ENCODE peak calls at places on chromosomes 16 and 17, in eight cellular contexts. R is kidney epithelial cell; A is glutamatergic neuron; Y is WTC11; Q is A549; J is lower lobe of right lung; M is tibial nerve; D is CD4-positive, alpha-beta T cell. H is an unnamed sample.

GRCh38 chr17:28705074-28705659 is 6.5 kb downstream of the PROCA1 start:
- DNase-seq in R (no peak), A (no peak), Y (no peak), Q (no peak), J (no peak), M (no peak), D (no peak), H (no peak)

GRCh38 chr16:12061336-12062055 is 85.0 kb downstream of the SNX29 start:
- DNase-seq in R (peak), A (no peak), Y (no peak), Q (no peak), J (peak), M (no peak), D (no peak), H (no peak)

GRCh38 chr17:6749519-6749918 is 6.3 kb upstream of the XAF1 start:
- DNase-seq in R (no peak), A (no peak), Y (no peak), Q (no peak), J (no peak), M (no peak), D (no peak), H (no peak)

GRCh38 chr17:50953831-50954601 is 87.9 kb upstream of the TOB1 start:
- DNase-seq in R (no peak), A (peak), Y (peak), Q (no peak), J (peak), M (peak), D (no peak), H (no peak)

GRCh38 chr17:48175692-48176450 is 68.3 kb downstream of the SNX11 start:
- DNase-seq in R (no peak), A (no peak), Y (no peak), Q (no peak), J (no peak), M (no peak), D (no peak), H (no peak)

GRCh38 chr16:89277641-89278341 is 60.3 kb downstream of the ZNF778 start:
- DNase-seq in R (no peak), A (no peak), Y (no peak), Q (no peak), J (no peak), M (no peak), D (no peak), H (no peak)

GRCh38 chr17:77085916-77086432 is 54.8 kb upstream of the SEC14L1 start:
- DNase-seq in R (no peak), A (no peak), Y (peak), Q (no peak), J (no peak), M (no peak), D (no peak), H (no peak)

GRCh38 chr17:42017866-42018200 is 594 bp upstream of the DNAJC7 start:
- DNase-seq in R (no peak), A (no peak), Y (no peak), Q (no peak), J (no peak), M (no peak), D (no peak), H (no peak)

GRCh38 chr17:6374271-6374691 is 60.6 kb downstream of the AIPL1 start:
- DNase-seq in R (peak), A (no peak), Y (no peak), Q (no peak), J (no peak), M (no peak), D (no peak), H (no peak)

GRCh38 chr16:62755938-62756337 is 719.7 kb upstream of the CDH8 start:
- DNase-seq in R (no peak), A (no peak), Y (no peak), Q (no peak), J (no peak), M (no peak), D (no peak), H (no peak)

GRCh38 chr17:7077911-7078546 is 2.0 kb downstream of the CLEC10A start:
- DNase-seq in R (no peak), A (no peak), Y (no peak), Q (no peak), J (no peak), M (no peak), D (no peak), H (no peak)

GRCh38 chr16:85460983-85461813 is 151.9 kb upstream of the GSE1 start:
- DNase-seq in R (no peak), A (peak), Y (no peak), Q (peak), J (no peak), M (no peak), D (no peak), H (no peak)

GRCh38 chr17:47698749-47699535 is 5.0 kb downstream of the TBKBP1 start:
- DNase-seq in R (no peak), A (peak), Y (peak), Q (peak), J (peak), M (no peak), D (peak), H (peak)

GRCh38 chr16:81445143-81445922 is 725 bp downstream of the CMIP start:
- DNase-seq in R (no peak), A (peak), Y (no peak), Q (peak), J (peak), M (no peak), D (no peak), H (peak)

GRCh38 chr16:10688291-10688690 is 6.4 kb downstream of the TEKT5 start:
- DNase-seq in R (no peak), A (no peak), Y (no peak), Q (no peak), J (peak), M (no peak), D (no peak), H (no peak)

GRCh38 chr17:75576661-75577060 is 10.9 kb upstream of the MYO15B start:
- DNase-seq in R (no peak), A (no peak), Y (no peak), Q (no peak), J (no peak), M (no peak), D (no peak), H (no peak)

GRCh38 chr16:7268182-7268581 is 64.5 kb upstream of the RBFOX1 start:
- DNase-seq in R (no peak), A (no peak), Y (no peak), Q (peak), J (no peak), M (no peak), D (no peak), H (no peak)

GRCh38 chr17:1474402-1475189 is 17.9 kb downstream of the MYO1C start:
- DNase-seq in R (no peak), A (peak), Y (no peak), Q (no peak), J (no peak), M (no peak), D (no peak), H (no peak)

GRCh38 chr16:25978227-25978626 is 286.5 kb downstream of the HS3ST4 start:
- DNase-seq in R (no peak), A (no peak), Y (no peak), Q (no peak), J (no peak), M (no peak), D (no peak), H (no peak)

GRCh38 chr17:58991718-58992331 is 114.9 kb downstream of the TRIM37 start:
- DNase-seq in R (peak), A (no peak), Y (no peak), Q (no peak), J (no peak), M (no peak), D (no peak), H (no peak)

GRCh38 chr16:3283525-3284447 is 495 bp downstream of the ZNF263 start:
- DNase-seq in R (no peak), A (no peak), Y (peak), Q (no peak), J (no peak), M (no peak), D (no peak), H (no peak)

GRCh38 chr17:7932483-7932891 is 481 bp downstream of the CNTROB start:
- DNase-seq in R (no peak), A (no peak), Y (peak), Q (peak), J (peak), M (no peak), D (no peak), H (no peak)

GRCh38 chr16:50309527-50310307 is 43.4 kb downstream of the ADCY7 start:
- DNase-seq in R (no peak), A (no peak), Y (no peak), Q (no peak), J (no peak), M (no peak), D (no peak), H (peak)

GRCh38 chr17:79622776-79623175 is 11.9 kb upstream of the RBFOX3 start:
- DNase-seq in R (no peak), A (no peak), Y (peak), Q (no peak), J (peak), M (no peak), D (no peak), H (peak)

GRCh38 chr16:23296994-23297393 is 5.1 kb upstream of the SCNN1B start:
- DNase-seq in R (no peak), A (peak), Y (peak), Q (peak), J (no peak), M (no peak), D (no peak), H (no peak)

GRCh38 chr17:77489898-77490265 is 349.1 kb downstream of the SEC14L1 start:
- DNase-seq in R (no peak), A (peak), Y (no peak), Q (no peak), J (peak), M (peak), D (no peak), H (no peak)

GRCh38 chr17:38724337-38724988 is 5.7 kb upstream of the CISD3 start:
- DNase-seq in R (no peak), A (peak), Y (no peak), Q (no peak), J (no peak), M (no peak), D (no peak), H (no peak)

GRCh38 chr17:17223736-17224135 is 13.2 kb downstream of the FLCN start:
- DNase-seq in R (no peak), A (no peak), Y (no peak), Q (no peak), J (no peak), M (no peak), D (no peak), H (no peak)

GRCh38 chr16:66001432-66001831 is 365.1 kb upstream of the CDH5 start:
- DNase-seq in R (no peak), A (no peak), Y (no peak), Q (no peak), J (no peak), M (no peak), D (no peak), H (no peak)

GRCh38 chr16:1930338-1930720 is 12.1 kb upstream of the HS3ST6 start:
- DNase-seq in R (no peak), A (no peak), Y (no peak), Q (no peak), J (no peak), M (no peak), D (no peak), H (no peak)

GRCh38 chr17:48392836-48393235 is 37.2 kb downstream of the SKAP1 start:
- DNase-seq in R (no peak), A (no peak), Y (no peak), Q (no peak), J (no peak), M (no peak), D (no peak), H (no peak)

GRCh38 chr16:17358846-17359245 is 111.9 kb downstream of the XYLT1 start:
- DNase-seq in R (no peak), A (no peak), Y (no peak), Q (no peak), J (no peak), M (no peak), D (no peak), H (no peak)

GRCh38 chr17:50939795-50940684 is 73.9 kb upstream of the TOB1 start:
- DNase-seq in R (no peak), A (no peak), Y (no peak), Q (no peak), J (peak), M (no peak), D (no peak), H (no peak)

GRCh38 chr17:29663155-29663554 is 40.4 kb upstream of the CORO6 start:
- DNase-seq in R (no peak), A (no peak), Y (no peak), Q (no peak), J (no peak), M (no peak), D (no peak), H (no peak)

GRCh38 chr17:46264456-46265198 is 30.3 kb upstream of the LRRC37A start:
- DNase-seq in R (peak), A (no peak), Y (no peak), Q (peak), J (no peak), M (no peak), D (no peak), H (no peak)

GRCh38 chr16:703406-703805 is 2.2 kb downstream of the FBXL16 start:
- DNase-seq in R (no peak), A (no peak), Y (no peak), Q (no peak), J (no peak), M (no peak), D (no peak), H (no peak)

GRCh38 chr17:7579001-7579838 is at the start of gene CD68:
- DNase-seq in R (peak), A (no peak), Y (no peak), Q (peak), J (peak), M (no peak), D (no peak), H (no peak)

GRCh38 chr16:66290431-66290830 is 76.1 kb upstream of the CDH5 start:
- DNase-seq in R (no peak), A (no peak), Y (no peak), Q (no peak), J (no peak), M (no peak), D (no peak), H (no peak)

DNA sequence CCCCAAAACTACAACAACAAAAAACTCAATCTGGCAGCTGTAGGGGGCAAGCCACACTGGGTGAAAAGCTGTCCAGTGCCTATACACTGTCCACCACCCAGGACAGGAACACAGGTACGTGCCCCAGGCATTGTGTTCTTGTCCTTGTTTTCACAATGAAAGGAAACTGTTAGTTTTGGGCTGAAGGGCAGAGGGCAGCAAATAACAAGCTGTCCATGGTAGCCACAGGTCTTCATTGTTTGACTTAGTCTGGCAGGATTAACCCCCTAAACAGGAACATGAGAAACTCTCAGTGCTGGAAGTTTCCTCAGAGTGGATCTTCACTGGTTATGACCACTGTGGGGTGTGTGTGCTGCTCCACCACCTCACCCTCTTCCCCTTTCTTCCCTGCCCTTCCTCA is 224.6 kb upstream of the N4BP1 start:
- DNase-seq in R (no peak), A (no peak), Y (no peak), Q (no peak), J (no peak), M (no peak), D (no peak), H (no peak)
- TF ChIP-seq CTCF in R (no peak), A (no peak), Y (no peak), Q (no peak), J (no peak), M (no peak), D (no peak), H (no peak)

DNA sequence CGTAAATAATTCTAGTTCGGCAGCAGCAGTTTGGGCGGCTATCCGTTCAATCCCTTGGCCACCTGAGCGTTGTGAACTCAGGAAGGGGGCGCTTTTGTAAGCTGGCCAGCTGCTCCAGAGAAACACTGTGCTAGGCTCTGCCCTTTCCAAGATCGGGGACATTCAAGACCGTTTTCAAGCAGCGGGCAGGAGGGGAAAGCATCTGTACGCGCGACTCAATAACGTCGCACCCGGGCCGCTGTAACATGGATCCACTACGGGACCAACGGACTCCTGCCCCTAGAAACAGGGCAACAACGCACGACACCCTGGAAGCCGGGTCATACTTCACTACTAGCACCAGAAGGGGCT is 463 bp downstream of the TOP2A start:
- DNase-seq in R (no peak), A (no peak), Y (no peak), Q (no peak), J (no peak), M (no peak), D (no peak), H (no peak)
- TF ChIP-seq CTCF in R (peak), A (no peak), Y (no peak), Q (no peak), J (no peak), M (no peak), D (no peak), H (no peak)

DNA sequence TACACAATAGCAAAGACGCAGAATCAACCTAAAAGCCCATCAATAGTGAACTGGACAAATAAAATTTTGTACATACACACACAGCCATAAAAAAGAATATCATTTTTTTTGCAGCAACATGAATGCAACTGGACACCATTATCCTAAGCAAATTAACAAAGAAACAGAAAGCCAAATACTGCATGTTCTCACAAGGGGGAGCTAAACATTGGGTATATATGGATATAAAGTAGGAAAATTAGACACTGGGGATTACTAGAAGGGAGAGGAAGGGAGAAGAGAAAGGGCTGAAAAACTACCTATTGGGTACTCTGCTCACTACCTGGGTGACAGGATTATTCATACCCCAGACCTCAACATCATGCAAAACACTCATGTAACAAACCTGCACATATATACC is 28.2 kb downstream of the ADAMTS18 start:
- DNase-seq in R (no peak), A (no peak), Y (no peak), Q (no peak), J (no peak), M (no peak), D (no peak), H (no peak)
- TF ChIP-seq CTCF in R (no peak), A (peak), Y (no peak), Q (no peak), J (no peak), M (no peak), D (no peak), H (no peak)

DNA sequence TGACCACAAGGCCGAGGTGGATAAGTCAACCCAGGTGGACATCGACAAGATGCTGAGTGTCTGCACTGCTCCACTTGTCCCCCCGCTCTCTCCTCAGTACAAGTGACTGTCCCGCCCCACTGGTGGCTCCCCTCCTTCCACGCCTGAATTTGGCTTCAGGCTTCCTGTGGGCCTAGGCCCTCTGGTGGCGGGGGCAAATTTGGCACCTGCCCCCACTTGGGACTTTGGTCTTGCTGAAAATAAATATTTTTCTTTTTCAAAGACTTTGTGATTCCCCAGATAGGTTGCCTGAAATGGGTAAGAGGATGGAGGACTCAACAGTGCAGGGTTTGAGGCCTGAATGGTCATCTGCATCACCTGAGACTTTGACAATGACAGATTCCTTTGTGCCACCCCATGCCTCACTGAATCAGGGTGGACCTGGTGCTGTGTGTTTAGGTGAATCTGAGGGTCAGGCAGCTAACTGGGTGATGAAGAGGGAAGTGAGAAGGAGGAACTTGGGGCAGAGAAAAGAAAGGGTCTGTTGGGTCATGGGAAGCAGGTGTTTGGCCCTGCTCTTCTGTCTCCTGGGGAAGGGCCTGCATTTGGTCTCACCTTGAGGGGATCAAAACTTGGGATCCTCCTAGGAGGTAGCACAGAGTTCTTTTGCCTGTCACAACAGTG is 2.0 kb downstream of the C16orf86 start:
- DNase-seq in R (no peak), A (no peak), Y (no peak), Q (no peak), J (peak), M (no peak), D (no peak), H (no peak)
- TF ChIP-seq CTCF in R (peak), A (peak), Y (no peak), Q (no peak), J (no peak), M (no peak), D (no peak), H (peak)

H was measured in mesothelial cell of epicardium.